ENCODE peak calls at places on chromosomes 6 and 20, in seven cellular contexts. One of them, this sample, is unnamed.

GRCh38 chr20:952196-952795 is 36.2 kb upstream of the ANGPT4 start:
- DNase-seq in GM19239: no peak
- DNase-seq in EL: no peak
- DNase-seq in aorta: no peak
- DNase-seq in cerebellar cortex: no peak
- DNase-seq in GM20000: no peak
- DNase-seq in activated T-cell treated with anti-CD3 and anti-CD28 coated beads for 1 hour: no peak
- DNase-seq in this sample: no peak

GRCh38 chr20:48826883-48827771 is 672 bp downstream of the PREX1 start:
- DNase-seq in GM19239: no peak
- DNase-seq in GM20000: peak
- DNase-seq in aorta: peak
- DNase-seq in activated T-cell treated with anti-CD3 and anti-CD28 coated beads for 1 hour: no peak
- DNase-seq in cerebellar cortex: no peak
- DNase-seq in EL: peak
- DNase-seq in this sample: no peak

GRCh38 chr6:89360415-89360999 is 8.0 kb upstream of the UBE2J1 start:
- DNase-seq in GM19239: no peak
- DNase-seq in cerebellar cortex: no peak
- DNase-seq in EL: peak
- DNase-seq in GM20000: peak
- DNase-seq in aorta: no peak
- DNase-seq in activated T-cell treated with anti-CD3 and anti-CD28 coated beads for 1 hour: no peak
- DNase-seq in this sample: no peak

GRCh38 chr6:144285798-144286502 is 815 bp downstream of the UTRN start:
- DNase-seq in aorta: peak
- DNase-seq in cerebellar cortex: no peak
- DNase-seq in GM19239: peak
- DNase-seq in activated T-cell treated with anti-CD3 and anti-CD28 coated beads for 1 hour: peak
- DNase-seq in GM20000: peak
- DNase-seq in EL: peak
- DNase-seq in this sample: peak

GRCh38 chr6:125314019-125314581 is 12.3 kb upstream of the HDDC2 start:
- DNase-seq in cerebellar cortex: peak
- DNase-seq in activated T-cell treated with anti-CD3 and anti-CD28 coated beads for 1 hour: peak
- DNase-seq in EL: peak
- DNase-seq in aorta: peak
- DNase-seq in GM19239: no peak
- DNase-seq in GM20000: peak
- DNase-seq in this sample: peak

GRCh38 chr6:34829137-34829536 is 37.3 kb downstream of the BLTP3A start:
- DNase-seq in activated T-cell treated with anti-CD3 and anti-CD28 coated beads for 1 hour: no peak
- DNase-seq in GM19239: no peak
- DNase-seq in aorta: no peak
- DNase-seq in GM20000: no peak
- DNase-seq in EL: no peak
- DNase-seq in cerebellar cortex: no peak
- DNase-seq in this sample: no peak

GRCh38 chr20:59942245-59942644 is 2.1 kb downstream of the FAM217B start:
- DNase-seq in GM19239: no peak
- DNase-seq in cerebellar cortex: no peak
- DNase-seq in aorta: no peak
- DNase-seq in activated T-cell treated with anti-CD3 and anti-CD28 coated beads for 1 hour: no peak
- DNase-seq in EL: no peak
- DNase-seq in GM20000: no peak
- DNase-seq in this sample: no peak

GRCh38 chr20:37419774-37420542 is 74.0 kb downstream of the SRC start:
- DNase-seq in GM20000: no peak
- DNase-seq in activated T-cell treated with anti-CD3 and anti-CD28 coated beads for 1 hour: no peak
- DNase-seq in EL: no peak
- DNase-seq in aorta: no peak
- DNase-seq in cerebellar cortex: no peak
- DNase-seq in GM19239: no peak
- DNase-seq in this sample: no peak

GRCh38 chr6:139850512-139850911 is 476.1 kb upstream of the CITED2 start:
- DNase-seq in EL: no peak
- DNase-seq in GM19239: no peak
- DNase-seq in GM20000: no peak
- DNase-seq in aorta: no peak
- DNase-seq in activated T-cell treated with anti-CD3 and anti-CD28 coated beads for 1 hour: no peak
- DNase-seq in cerebellar cortex: no peak
- DNase-seq in this sample: no peak

GRCh38 chr6:35754452-35755321 is 17.9 kb downstream of the ARMC12 start:
- DNase-seq in GM20000: no peak
- DNase-seq in activated T-cell treated with anti-CD3 and anti-CD28 coated beads for 1 hour: no peak
- DNase-seq in cerebellar cortex: no peak
- DNase-seq in EL: peak
- DNase-seq in GM19239: no peak
- DNase-seq in aorta: no peak
- DNase-seq in this sample: no peak

GRCh38 chr20:37914672-37915433 is 11.9 kb downstream of the VSTM2L start:
- DNase-seq in EL: no peak
- DNase-seq in GM19239: peak
- DNase-seq in GM20000: no peak
- DNase-seq in aorta: no peak
- DNase-seq in activated T-cell treated with anti-CD3 and anti-CD28 coated beads for 1 hour: no peak
- DNase-seq in cerebellar cortex: peak
- DNase-seq in this sample: no peak

GRCh38 chr6:1389791-1390070 is 355 bp downstream of the FOXF2 start:
- DNase-seq in aorta: no peak
- DNase-seq in activated T-cell treated with anti-CD3 and anti-CD28 coated beads for 1 hour: no peak
- DNase-seq in GM19239: no peak
- DNase-seq in EL: no peak
- DNase-seq in GM20000: no peak
- DNase-seq in cerebellar cortex: no peak
- DNase-seq in this sample: no peak

GRCh38 chr20:35387334-35387733 is 24.4 kb downstream of the UQCC1 start:
- DNase-seq in GM19239: no peak
- DNase-seq in EL: peak
- DNase-seq in activated T-cell treated with anti-CD3 and anti-CD28 coated beads for 1 hour: no peak
- DNase-seq in GM20000: no peak
- DNase-seq in aorta: no peak
- DNase-seq in cerebellar cortex: no peak
- DNase-seq in this sample: no peak

GRCh38 chr20:24727795-24728194 is 221.3 kb upstream of the CST7 start:
- DNase-seq in aorta: no peak
- DNase-seq in cerebellar cortex: no peak
- DNase-seq in activated T-cell treated with anti-CD3 and anti-CD28 coated beads for 1 hour: no peak
- DNase-seq in EL: no peak
- DNase-seq in GM19239: no peak
- DNase-seq in GM20000: no peak
- DNase-seq in this sample: no peak

GRCh38 chr6:140436023-140436811 is 1061.8 kb upstream of the CITED2 start:
- DNase-seq in GM20000: no peak
- DNase-seq in EL: peak
- DNase-seq in activated T-cell treated with anti-CD3 and anti-CD28 coated beads for 1 hour: no peak
- DNase-seq in aorta: no peak
- DNase-seq in GM19239: no peak
- DNase-seq in cerebellar cortex: no peak
- DNase-seq in this sample: no peak

GRCh38 chr6:67897998-67898607 is 737.0 kb upstream of the ADGRB3 start:
- DNase-seq in cerebellar cortex: no peak
- DNase-seq in EL: no peak
- DNase-seq in activated T-cell treated with anti-CD3 and anti-CD28 coated beads for 1 hour: no peak
- DNase-seq in GM20000: no peak
- DNase-seq in GM19239: no peak
- DNase-seq in aorta: no peak
- DNase-seq in this sample: no peak

GRCh38 chr20:18427214-18427613 is 39.6 kb downstream of the DZANK1 start:
- DNase-seq in GM20000: no peak
- DNase-seq in GM19239: no peak
- DNase-seq in EL: no peak
- DNase-seq in aorta: no peak
- DNase-seq in cerebellar cortex: no peak
- DNase-seq in activated T-cell treated with anti-CD3 and anti-CD28 coated beads for 1 hour: no peak
- DNase-seq in this sample: no peak

GRCh38 chr20:61904456-61904855 is 161.2 kb downstream of the TAF4 start:
- DNase-seq in activated T-cell treated with anti-CD3 and anti-CD28 coated beads for 1 hour: no peak
- DNase-seq in GM19239: no peak
- DNase-seq in EL: no peak
- DNase-seq in cerebellar cortex: no peak
- DNase-seq in aorta: no peak
- DNase-seq in GM20000: no peak
- DNase-seq in this sample: peak

GRCh38 chr6:47698342-47698787 is at the start of gene ADGRF4:
- DNase-seq in cerebellar cortex: no peak
- DNase-seq in EL: peak
- DNase-seq in GM19239: no peak
- DNase-seq in activated T-cell treated with anti-CD3 and anti-CD28 coated beads for 1 hour: no peak
- DNase-seq in GM20000: no peak
- DNase-seq in aorta: no peak
- DNase-seq in this sample: no peak

GRCh38 chr20:2820084-2820895 is 4.1 kb downstream of the TMEM239 start:
- DNase-seq in GM19239: no peak
- DNase-seq in GM20000: no peak
- DNase-seq in activated T-cell treated with anti-CD3 and anti-CD28 coated beads for 1 hour: no peak
- DNase-seq in aorta: no peak
- DNase-seq in cerebellar cortex: no peak
- DNase-seq in EL: peak
- DNase-seq in this sample: no peak

GRCh38 chr20:20611165-20611564 is 101.3 kb downstream of the RALGAPA2 start:
- DNase-seq in GM19239: no peak
- DNase-seq in GM20000: no peak
- DNase-seq in activated T-cell treated with anti-CD3 and anti-CD28 coated beads for 1 hour: no peak
- DNase-seq in cerebellar cortex: no peak
- DNase-seq in EL: no peak
- DNase-seq in aorta: no peak
- DNase-seq in this sample: no peak

GRCh38 chr6:29702519-29703103 is 20.6 kb upstream of the HLA-F start:
- DNase-seq in GM19239: no peak
- DNase-seq in aorta: peak
- DNase-seq in GM20000: peak
- DNase-seq in EL: peak
- DNase-seq in cerebellar cortex: peak
- DNase-seq in activated T-cell treated with anti-CD3 and anti-CD28 coated beads for 1 hour: peak
- DNase-seq in this sample: peak

This sample was measured in heart left ventricle.